ENCODE peak calls at places on chromosomes 1 and 21, in four cellular contexts. M is stomach, P is heart left ventricle, S is colonic mucosa. J is an unnamed sample.

GRCh38 chr1:220533504-220534109 is 5.7 kb downstream of the MARK1 start:
- DNase-seq in M (no peak), S (no peak), P (no peak), J (no peak)

GRCh38 chr1:23448846-23449245 is 24.3 kb upstream of the TCEA3 start:
- DNase-seq in S (no peak), M (no peak), P (no peak), J (no peak)

GRCh38 chr1:88133991-88134390 is 550.1 kb upstream of the PKN2 start:
- DNase-seq in M (no peak), S (no peak), P (no peak), J (no peak)

GRCh38 chr1:154999651-155000474 is 2.7 kb upstream of the ZBTB7B start:
- DNase-seq in P (no peak), M (peak), S (peak), J (peak)

GRCh38 chr1:24639881-24640280 is 3.2 kb upstream of the SRRM1 start:
- DNase-seq in P (no peak), S (no peak), M (no peak), J (no peak)

GRCh38 chr1:25501235-25502058 is 42.0 kb upstream of the LDLRAP1 start:
- DNase-seq in P (no peak), S (peak), M (no peak), J (no peak)

GRCh38 chr1:114901739-114902255 is 47.1 kb downstream of the SYCP1 start:
- DNase-seq in S (no peak), M (no peak), P (no peak), J (no peak)

GRCh38 chr1:88422037-88422436 is 262.0 kb upstream of the PKN2 start:
- DNase-seq in M (no peak), S (no peak), P (no peak), J (no peak)

GRCh38 chr1:46394108-46394871 is at the start of gene FAAH:
- DNase-seq in M (peak), S (peak), P (peak), J (no peak)

GRCh38 chr1:56755911-56756310 is 63.3 kb downstream of the FYB2 start:
- DNase-seq in P (no peak), S (no peak), M (no peak), J (no peak)

GRCh38 chr1:113579256-113580018 is 179.8 kb downstream of the PHTF1 start:
- DNase-seq in M (no peak), P (no peak), S (no peak), J (no peak)

GRCh38 chr1:116820362-116820761 is 66.1 kb downstream of the CD2 start:
- DNase-seq in S (no peak), M (no peak), P (peak), J (no peak)

GRCh38 chr1:1168451-1169411 is 4.9 kb upstream of the TTLL10 start:
- DNase-seq in S (peak), P (peak), M (no peak), J (no peak)

GRCh38 chr1:65308781-65309316 is 494 bp upstream of the DNAJC6 start:
- DNase-seq in M (no peak), S (no peak), P (no peak), J (no peak)

GRCh38 chr21:39969691-39970364 is 102.6 kb downstream of the PCP4 start:
- DNase-seq in P (no peak), S (no peak), M (no peak), J (no peak)

GRCh38 chr1:27672750-27673112 is 739 bp upstream of the IFI6 start:
- DNase-seq in M (no peak), S (no peak), P (no peak), J (no peak)

GRCh38 chr1:78553859-78554258 is 63.1 kb downstream of the PTGFR start:
- DNase-seq in M (no peak), P (no peak), S (no peak), J (no peak)

GRCh38 chr1:2459757-2460156 is 16.3 kb upstream of the PLCH2 start:
- DNase-seq in P (peak), S (no peak), M (peak), J (no peak)

GRCh38 chr1:14255711-14256110 is 342.8 kb upstream of the KAZN start:
- DNase-seq in M (no peak), P (no peak), S (no peak), J (no peak)

GRCh38 chr1:200306954-200307754 is 102.7 kb downstream of the ZNF281 start:
- DNase-seq in M (no peak), P (no peak), S (no peak), J (no peak)

GRCh38 chr1:159867322-159868064 is 5.0 kb upstream of the VSIG8 start:
- DNase-seq in S (peak), M (peak), P (no peak), J (no peak)

GRCh38 chr1:37705399-37705798 is 13.1 kb downstream of the CDCA8 start:
- DNase-seq in M (no peak), S (no peak), P (no peak), J (no peak)

GRCh38 chr1:234600418-234601216 is 9.4 kb downstream of the IRF2BP2 start:
- DNase-seq in P (peak), M (peak), S (peak), J (no peak)

GRCh38 chr1:194419721-194420120 is 1233.3 kb upstream of the B3GALT2 start:
- DNase-seq in S (no peak), P (no peak), M (no peak), J (no peak)

GRCh38 chr1:28950449-28950848 is 36.1 kb downstream of the EPB41 start:
- DNase-seq in S (no peak), P (no peak), M (no peak), J (no peak)

GRCh38 chr1:28582248-28582615 is 9.8 kb upstream of the RAB42 start:
- DNase-seq in M (no peak), S (peak), P (no peak), J (no peak)

GRCh38 chr1:206469933-206470691 is at the start of gene IKBKE:
- DNase-seq in P (peak), M (peak), S (peak), J (peak)

GRCh38 chr1:53593758-53594380 is 134.7 kb downstream of the DMRTB1 start:
- DNase-seq in S (no peak), M (peak), P (no peak), J (no peak)

GRCh38 chr1:169207825-169208520 is 101.5 kb downstream of the ATP1B1 start:
- DNase-seq in P (no peak), M (no peak), S (no peak), J (no peak)

GRCh38 chr1:13828454-13829151 is 128.6 kb downstream of the PRDM2 start:
- DNase-seq in S (peak), P (no peak), M (peak), J (no peak)

GRCh38 chr21:42113926-42114409 is 42.9 kb downstream of the UMODL1 start:
- DNase-seq in S (no peak), M (no peak), P (no peak), J (no peak)

GRCh38 chr1:32349211-32349708 is 13.0 kb downstream of the FAM229A start:
- DNase-seq in P (peak), M (no peak), S (no peak), J (no peak)

GRCh38 chr1:8371372-8371991 is 53.6 kb downstream of the SLC45A1 start:
- DNase-seq in P (no peak), M (no peak), S (no peak), J (no peak)

GRCh38 chr1:8370046-8370881 is 52.4 kb downstream of the SLC45A1 start:
- DNase-seq in P (no peak), S (no peak), M (no peak), J (no peak)

GRCh38 chr1:8368956-8369639 is 51.2 kb downstream of the SLC45A1 start:
- DNase-seq in S (no peak), P (no peak), M (no peak), J (no peak)

GRCh38 chr1:8373547-8374270 is 55.8 kb downstream of the SLC45A1 start:
- DNase-seq in M (peak), P (peak), S (peak), J (no peak)

DNA sequence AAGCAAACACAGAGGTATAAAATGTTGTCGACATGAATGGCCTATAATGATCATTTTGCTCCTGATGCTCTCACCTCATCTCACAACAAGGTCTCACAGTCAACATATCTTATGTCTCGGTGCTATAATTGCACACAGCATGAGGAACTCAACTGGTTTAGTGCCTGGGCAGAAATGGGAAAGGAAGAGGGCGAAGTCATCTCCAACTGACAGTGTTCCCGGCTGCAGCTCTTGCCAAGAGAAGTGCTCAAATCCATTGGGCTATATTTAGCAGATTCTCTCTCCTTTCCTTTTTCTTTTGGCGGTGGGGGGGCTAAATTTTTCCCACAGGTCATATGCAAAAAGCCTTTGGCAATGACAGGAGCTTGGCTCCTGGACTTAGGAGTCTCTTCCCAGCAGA is 53.0 kb downstream of the SLC45A1 start:
- DNase-seq in S (no peak), M (no peak), P (peak), J (no peak)
- H3K27ac ChIP-seq in S (no peak), M (no peak), P (peak), J (no peak)

DNA sequence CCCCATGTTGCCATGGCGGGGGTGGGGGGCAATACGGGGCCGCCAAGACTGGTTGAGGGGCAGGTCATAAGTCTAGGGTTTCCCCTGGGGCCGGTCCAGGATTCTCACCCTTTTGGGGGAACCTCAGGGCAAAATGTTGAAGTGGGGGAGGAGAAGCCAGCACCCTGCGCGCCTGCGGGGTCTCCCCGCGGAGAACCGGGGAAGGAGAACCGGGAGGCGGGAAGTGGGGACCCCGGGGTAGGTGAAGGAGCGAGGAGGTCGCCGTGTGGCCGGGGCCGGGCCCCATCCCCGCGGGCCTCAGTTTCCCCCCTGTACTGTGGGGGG is 334 bp upstream of the ARHGEF10L start:
- DNase-seq in S (peak), P (no peak), M (no peak), J (no peak)
- H3K4me3 ChIP-seq in S (peak), P (peak), M (peak), J (no peak)

GRCh38 chr1:181115367-181115684 is 26.8 kb downstream of the IER5 start:
- DNase-seq in M (no peak), S (no peak), P (no peak), J (no peak)

GRCh38 chr1:181119076-181119989 is 30.8 kb downstream of the IER5 start:
- DNase-seq in M (no peak), P (no peak), S (no peak), J (no peak)

GRCh38 chr1:181114574-181115366 is 26.3 kb downstream of the IER5 start:
- DNase-seq in P (no peak), S (no peak), M (no peak), J (no peak)

GRCh38 chr1:181116819-181117390 is 28.4 kb downstream of the IER5 start:
- DNase-seq in M (no peak), S (no peak), P (no peak), J (no peak)

DNA sequence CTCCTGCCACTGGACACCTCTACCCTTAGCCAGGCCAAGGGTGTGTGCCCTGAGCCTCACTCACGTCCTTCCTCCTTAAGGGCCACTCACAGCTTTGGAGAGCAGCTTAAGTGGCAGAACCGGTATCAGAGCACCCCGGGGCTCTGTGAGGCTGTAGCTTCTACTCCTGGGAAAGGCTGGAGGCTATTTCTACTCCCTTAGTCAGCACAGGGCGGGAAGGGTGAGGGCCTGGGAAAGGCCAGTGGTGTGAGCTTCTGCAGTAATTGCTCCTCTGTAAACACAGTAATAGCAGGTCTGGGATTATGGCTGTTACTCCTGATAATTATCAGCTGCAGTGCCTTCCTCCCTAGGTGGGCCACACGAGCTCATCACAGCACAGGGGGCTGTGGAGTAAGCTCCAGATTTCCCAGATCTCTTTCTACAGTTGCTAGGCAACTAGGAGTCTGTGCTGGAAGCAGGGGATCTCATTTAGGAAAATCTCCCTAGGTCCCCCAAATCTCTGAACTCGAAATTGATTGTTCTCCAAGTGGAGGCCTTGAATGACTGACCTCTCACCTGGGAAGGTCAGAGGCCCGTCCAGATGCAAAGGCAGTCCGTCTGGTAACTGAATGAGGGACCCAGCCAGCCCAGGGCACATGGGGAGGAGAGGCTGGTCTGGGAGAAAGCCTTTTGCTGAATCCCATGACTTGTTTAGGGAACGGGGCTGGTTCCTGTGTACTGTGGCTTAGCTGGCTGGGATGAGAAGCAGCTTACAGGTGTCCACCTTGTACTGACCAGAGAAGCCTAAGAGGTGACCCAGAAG is 29.3 kb downstream of the IER5 start:
- DNase-seq in M (peak), S (no peak), P (no peak), J (no peak)
- H3K27ac ChIP-seq in M (no peak), S (peak), P (no peak), J (no peak)

DNA sequence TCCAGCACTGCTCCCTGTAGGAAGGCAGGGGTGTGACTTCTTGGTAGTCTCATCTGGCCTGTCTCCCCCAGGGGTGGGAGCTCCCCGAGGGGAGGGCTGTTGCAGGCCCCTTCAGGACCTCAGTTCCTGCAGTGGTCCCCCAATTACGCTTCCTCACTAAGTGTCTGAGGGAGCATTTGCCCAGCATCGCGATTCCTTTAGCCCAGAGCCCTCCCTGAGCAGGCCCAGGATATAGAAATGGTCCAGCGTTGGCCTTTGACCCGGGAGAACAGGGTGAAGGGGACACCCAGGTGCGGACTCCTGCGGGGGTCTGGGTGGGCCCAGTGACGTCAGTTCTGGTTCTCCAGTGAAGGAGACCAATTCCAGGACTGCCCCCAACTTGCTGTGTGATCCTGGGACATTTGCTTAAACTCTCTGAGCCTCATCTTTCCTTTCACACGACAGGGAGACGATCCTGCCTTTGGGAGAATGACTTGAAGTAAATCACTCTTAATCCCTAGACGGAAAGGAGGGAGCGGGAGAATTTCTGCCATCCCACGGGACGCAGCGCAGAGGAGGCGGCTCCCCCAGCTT is 32.6 kb upstream of the BTG2 start:
- DNase-seq in S (no peak), P (no peak), M (no peak), J (no peak)
- H3K4me3 ChIP-seq in S (peak), P (no peak), M (peak), J (no peak)

GRCh38 chr1:63732666-63733065 is 41.2 kb upstream of the ROR1 start:
- DNase-seq in M (no peak), S (no peak), P (no peak), J (no peak)
- H3K27ac ChIP-seq in M (no peak), S (no peak), P (no peak), J (no peak)

GRCh38 chr1:16158025-16158424 is 2.2 kb upstream of the EPHA2 start:
- DNase-seq in S (no peak), P (no peak), M (no peak), J (peak)
- H3K4me3 ChIP-seq in S (no peak), P (no peak), M (no peak), J (no peak)

J was measured in effector memory CD4-positive, alpha-beta T cell.